ENCODE peak calls at places on chromosomes 6 and 20, in eight cellular contexts. T, L, G, M, R, E, P and S are unnamed samples.

GRCh38 chr20:29427201-29428060 is 1830.0 kb upstream of the DEFB115 start:
- DNase-seq in T (peak), L (no peak), G (no peak), M (no peak), R (no peak), E (no peak), P (no peak), S (no peak)

GRCh38 chr6:22145823-22146379 is 150.9 kb downstream of the PRL start:
- DNase-seq in T (no peak), L (peak), G (no peak), M (no peak), R (peak), E (no peak), P (peak), S (no peak)

GRCh38 chr6:117513174-117513573 is 30.7 kb downstream of the DCBLD1 start:
- DNase-seq in T (no peak), L (no peak), G (no peak), M (no peak), R (no peak), E (no peak), P (no peak), S (no peak)

GRCh38 chr20:36435799-36436541 is 105.3 kb upstream of the MYL9 start:
- DNase-seq in T (peak), L (peak), G (peak), M (peak), R (peak), E (no peak), P (no peak), S (no peak)

GRCh38 chr20:55567826-55568225 is 437.5 kb downstream of the CBLN4 start:
- DNase-seq in T (no peak), L (no peak), G (no peak), M (no peak), R (no peak), E (no peak), P (no peak), S (no peak)

GRCh38 chr6:166611631-166612030 is 15.4 kb downstream of the RPS6KA2 start:
- DNase-seq in T (no peak), L (peak), G (no peak), M (no peak), R (no peak), E (no peak), P (no peak), S (no peak)

GRCh38 chr20:48352042-48352441 is 475.8 kb downstream of the PREX1 start:
- DNase-seq in T (no peak), L (no peak), G (no peak), M (no peak), R (no peak), E (no peak), P (no peak), S (no peak)

GRCh38 chr20:51818479-51819008 is 16.2 kb upstream of the SALL4 start:
- DNase-seq in T (no peak), L (no peak), G (no peak), M (no peak), R (no peak), E (no peak), P (no peak), S (no peak)

GRCh38 chr6:35727206-35727934 is 9.5 kb upstream of the ARMC12 start:
- DNase-seq in T (peak), L (peak), G (no peak), M (peak), R (peak), E (no peak), P (no peak), S (no peak)

GRCh38 chr6:169961772-169962561 is 210.5 kb downstream of the ERMARD start:
- DNase-seq in T (no peak), L (no peak), G (peak), M (peak), R (no peak), E (no peak), P (no peak), S (no peak)

GRCh38 chr20:33650753-33651561 is 11.2 kb upstream of the C20orf144 start:
- DNase-seq in T (no peak), L (no peak), G (no peak), M (peak), R (no peak), E (no peak), P (no peak), S (peak)

GRCh38 chr6:158607411-158608170 is 37.0 kb downstream of the DYNLT1 start:
- DNase-seq in T (no peak), L (no peak), G (no peak), M (no peak), R (peak), E (no peak), P (no peak), S (no peak)

DNA sequence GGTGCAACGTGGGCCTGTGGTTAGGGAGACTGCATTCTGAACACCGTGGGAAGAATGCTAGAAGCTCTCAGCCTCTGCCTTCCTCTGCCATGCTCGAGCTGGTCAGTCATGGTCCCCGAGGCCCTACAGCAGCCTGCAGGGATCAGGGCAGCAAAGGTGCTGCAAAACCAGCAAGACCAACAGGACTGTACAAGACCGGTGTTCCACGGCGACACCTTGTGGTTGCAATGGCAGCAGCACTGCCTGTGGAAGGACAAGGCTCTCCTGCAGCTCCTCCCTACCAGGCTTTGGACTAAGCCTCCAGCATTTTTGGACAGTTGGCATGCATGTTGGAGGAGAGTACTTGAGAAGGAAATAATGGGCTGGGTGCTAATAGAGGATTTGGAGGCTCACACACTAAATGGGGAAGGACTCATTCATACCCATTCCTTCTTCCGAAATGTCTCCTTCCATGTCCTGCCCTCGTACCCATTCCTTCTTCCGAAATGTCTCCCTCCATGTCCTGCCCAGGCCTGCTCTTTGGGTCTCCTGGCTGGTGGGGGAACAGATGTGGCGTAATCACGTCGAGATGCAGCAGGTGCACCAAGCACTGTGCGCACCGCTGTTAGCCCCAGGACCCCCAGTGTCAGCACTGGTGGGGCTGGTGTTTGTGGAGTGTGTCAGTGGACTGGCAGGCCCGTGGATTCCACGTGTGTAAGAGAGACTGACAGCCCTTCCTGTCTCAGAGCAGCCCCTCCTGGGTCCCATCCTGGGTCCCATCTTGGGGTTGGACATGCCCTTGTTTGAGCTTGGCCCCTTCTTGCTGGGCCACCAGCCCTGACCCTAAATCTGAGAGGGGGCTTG is 18.6 kb upstream of the MYT1 start:
- DNase-seq in T (no peak), L (peak), G (no peak), M (no peak), R (no peak), E (no peak), P (no peak), S (no peak)
- TF ChIP-seq CTCF in T (no peak), L (peak), G (no peak), M (no peak), R (peak), E (no peak), P (no peak), S (peak)

GRCh38 chr20:32470025-32470861 is 112.1 kb downstream of the ASXL1 start:
- DNase-seq in T (peak), L (peak), G (peak), M (no peak), R (peak), E (no peak), P (no peak), S (no peak)
- H3K4me3 ChIP-seq in T (no peak), L (no peak), G (no peak), M (no peak), R (no peak), E (no peak), P (no peak), S (no peak)

GRCh38 chr6:152727507-152727906 is 23.1 kb upstream of the VIP start:
- DNase-seq in T (no peak), L (no peak), G (no peak), M (no peak), R (no peak), E (no peak), P (no peak), S (no peak)
- TF ChIP-seq CTCF in T (no peak), L (peak), G (no peak), M (no peak), R (no peak), E (no peak), P (no peak), S (peak)

DNA sequence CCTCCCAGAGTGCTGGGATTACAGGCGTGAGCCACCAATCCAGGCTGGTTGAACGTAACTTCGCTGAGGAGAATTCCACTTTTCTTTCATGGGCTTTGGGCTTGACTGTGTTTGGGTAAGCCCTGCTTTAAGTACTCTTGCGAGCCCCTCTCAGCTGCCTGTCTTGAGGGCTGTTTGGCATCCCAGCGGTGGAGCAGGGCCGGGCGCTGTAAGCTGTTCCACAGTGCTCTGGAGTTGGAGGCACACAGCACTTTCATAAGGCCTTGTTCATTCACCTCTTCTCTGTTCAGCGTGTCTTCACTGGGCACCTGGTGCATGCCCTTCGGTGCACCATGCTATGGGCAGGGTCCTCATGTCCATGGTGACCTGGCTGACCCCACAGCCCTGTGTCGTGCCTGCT is 21.6 kb downstream of the PNLDC1 start:
- DNase-seq in T (no peak), L (no peak), G (no peak), M (no peak), R (no peak), E (no peak), P (no peak), S (no peak)
- H3K4me3 ChIP-seq in T (no peak), L (no peak), G (no peak), M (no peak), R (no peak), E (no peak), P (no peak), S (no peak)

GRCh38 chr6:66558189-66558588 is 851.2 kb upstream of the EYS start:
- DNase-seq in T (no peak), L (no peak), G (no peak), M (no peak), R (no peak), E (no peak), P (no peak), S (no peak)
- TF ChIP-seq CTCF in T (no peak), L (peak), G (no peak), M (no peak), R (no peak), E (no peak), P (no peak), S (no peak)

GRCh38 chr6:24926639-24927038 is 9.1 kb downstream of the RIPOR2 start:
- DNase-seq in T (no peak), L (no peak), G (no peak), M (no peak), R (no peak), E (no peak), P (no peak), S (no peak)
- H3K4me3 ChIP-seq in T (no peak), L (no peak), G (peak), M (no peak), R (no peak), E (no peak), P (no peak), S (no peak)

GRCh38 chr6:142463988-142464387 is 162.2 kb downstream of the ADGRG6 start:
- DNase-seq in T (no peak), L (no peak), G (no peak), M (no peak), R (no peak), E (no peak), P (no peak), S (no peak)

GRCh38 chr6:142457638-142458406 is 156.0 kb downstream of the ADGRG6 start:
- DNase-seq in T (no peak), L (no peak), G (no peak), M (no peak), R (no peak), E (no peak), P (no peak), S (no peak)

GRCh38 chr6:142458857-142459256 is 157.1 kb downstream of the ADGRG6 start:
- DNase-seq in T (no peak), L (no peak), G (no peak), M (no peak), R (no peak), E (no peak), P (no peak), S (no peak)

GRCh38 chr6:142459267-142459666 is 157.5 kb downstream of the ADGRG6 start:
- DNase-seq in T (no peak), L (no peak), G (no peak), M (no peak), R (peak), E (no peak), P (no peak), S (no peak)

DNA sequence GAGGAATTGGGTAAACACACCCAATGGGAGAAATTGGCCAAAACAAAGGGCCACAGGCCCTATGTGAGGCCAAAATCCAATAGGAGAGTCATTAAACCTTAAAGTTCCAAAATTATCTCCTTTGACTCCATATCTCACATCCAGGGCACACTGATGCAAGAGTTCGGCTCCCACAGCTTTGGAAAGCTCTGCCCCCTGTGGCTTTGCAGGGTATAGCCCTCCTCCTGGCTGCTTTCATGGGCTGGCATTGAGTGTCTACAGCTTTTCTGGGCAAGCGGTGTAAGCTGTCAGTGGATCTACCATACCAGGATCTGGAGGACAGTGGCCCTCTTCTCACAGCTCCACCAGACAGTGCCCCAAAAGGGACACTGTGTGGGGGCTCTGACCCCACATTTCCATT is 160.5 kb downstream of the ADGRG6 start:
- DNase-seq in T (no peak), L (peak), G (no peak), M (no peak), R (no peak), E (no peak), P (no peak), S (no peak)
- TF ChIP-seq CTCF in T (no peak), L (peak), G (no peak), M (no peak), R (peak), E (no peak), P (no peak), S (no peak)

GRCh38 chr6:37174515-37175331 is 4.8 kb downstream of the PIM1 start:
- DNase-seq in T (no peak), L (no peak), G (no peak), M (no peak), R (no peak), E (no peak), P (no peak), S (no peak)

GRCh38 chr6:37171970-37172812 is 2.2 kb downstream of the PIM1 start:
- DNase-seq in T (peak), L (peak), G (peak), M (peak), R (peak), E (peak), P (peak), S (peak)

GRCh38 chr6:37174196-37174514 is 4.2 kb downstream of the PIM1 start:
- DNase-seq in T (no peak), L (no peak), G (no peak), M (no peak), R (no peak), E (no peak), P (no peak), S (no peak)

GRCh38 chr6:37172991-37173572 is 3.1 kb downstream of the PIM1 start:
- DNase-seq in T (no peak), L (no peak), G (no peak), M (no peak), R (no peak), E (no peak), P (no peak), S (no peak)

DNA sequence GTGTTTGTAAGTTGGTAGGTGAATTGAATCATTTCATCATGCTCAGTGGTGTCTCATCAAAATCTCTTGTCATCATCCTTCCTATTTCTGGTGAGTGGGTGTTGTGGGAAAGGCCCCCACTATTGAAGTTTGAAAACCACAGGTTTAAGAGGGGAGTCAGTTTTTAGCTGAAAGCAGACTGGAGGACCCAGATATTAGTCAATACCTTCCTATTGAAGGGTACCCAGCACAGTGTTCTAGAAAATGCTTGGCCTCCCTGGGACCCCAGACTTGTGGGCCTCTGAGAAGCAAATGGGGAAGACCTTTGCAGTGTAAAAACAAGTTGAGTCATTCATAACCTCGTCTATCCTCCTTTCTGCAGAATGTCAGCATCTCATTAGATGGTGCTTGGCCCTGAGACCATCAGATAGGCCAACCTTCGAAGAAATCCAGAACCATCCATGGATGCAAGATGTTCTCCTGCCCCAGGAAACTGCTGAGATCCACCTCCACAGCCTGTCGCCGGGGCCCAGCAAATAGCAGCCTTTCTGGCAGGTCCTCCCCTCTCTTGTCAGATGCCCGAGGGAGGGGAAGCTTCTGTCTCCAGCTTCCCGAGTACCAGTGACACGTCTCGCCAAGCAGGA is 3.7 kb downstream of the PIM1 start:
- DNase-seq in T (no peak), L (no peak), G (peak), M (no peak), R (no peak), E (no peak), P (no peak), S (no peak)
- H3K4me3 ChIP-seq in T (no peak), L (no peak), G (peak), M (peak), R (no peak), E (peak), P (no peak), S (no peak)